ENCODE peak calls at places on chromosomes 7 and 10, in five cellular contexts. One of them, this sample, is unnamed.

GRCh38 chr10:104403625-104404024 is 50.0 kb downstream of the CFAP58 start:
- DNase-seq in DMS79: no peak
- DNase-seq in small intestine: no peak
- DNase-seq in CD4-positive, alpha-beta memory T cell: no peak
- DNase-seq in tibial artery: no peak
- DNase-seq in this sample: no peak

GRCh38 chr10:127153166-127153565 is 43.2 kb downstream of the INSYN2A start:
- DNase-seq in small intestine: no peak
- DNase-seq in tibial artery: no peak
- DNase-seq in DMS79: no peak
- DNase-seq in CD4-positive, alpha-beta memory T cell: no peak
- DNase-seq in this sample: no peak

GRCh38 chr7:122383934-122384333 is 79.4 kb upstream of the FEZF1 start:
- DNase-seq in tibial artery: no peak
- DNase-seq in small intestine: no peak
- DNase-seq in DMS79: no peak
- DNase-seq in CD4-positive, alpha-beta memory T cell: no peak
- DNase-seq in this sample: no peak

GRCh38 chr7:147941316-147941715 is 649.2 kb upstream of the C7orf33 start:
- DNase-seq in tibial artery: no peak
- DNase-seq in CD4-positive, alpha-beta memory T cell: no peak
- DNase-seq in DMS79: no peak
- DNase-seq in small intestine: no peak
- DNase-seq in this sample: no peak

GRCh38 chr7:37894671-37895070 is 21.9 kb downstream of the SFRP4 start:
- DNase-seq in DMS79: no peak
- DNase-seq in small intestine: no peak
- DNase-seq in tibial artery: no peak
- DNase-seq in CD4-positive, alpha-beta memory T cell: no peak
- DNase-seq in this sample: no peak

GRCh38 chr10:49646256-49646870 is 32.5 kb downstream of the CHAT start:
- DNase-seq in DMS79: no peak
- DNase-seq in small intestine: no peak
- DNase-seq in CD4-positive, alpha-beta memory T cell: no peak
- DNase-seq in tibial artery: no peak
- DNase-seq in this sample: no peak

GRCh38 chr7:76086070-76086469 is 38.2 kb downstream of the MDH2 start:
- DNase-seq in tibial artery: no peak
- DNase-seq in CD4-positive, alpha-beta memory T cell: no peak
- DNase-seq in DMS79: no peak
- DNase-seq in small intestine: no peak
- DNase-seq in this sample: no peak

GRCh38 chr10:88313897-88314296 is 269.2 kb downstream of the RNLS start:
- DNase-seq in CD4-positive, alpha-beta memory T cell: no peak
- DNase-seq in small intestine: no peak
- DNase-seq in DMS79: no peak
- DNase-seq in tibial artery: no peak
- DNase-seq in this sample: no peak

GRCh38 chr10:15784662-15785300 is 65.1 kb upstream of the ITGA8 start:
- DNase-seq in small intestine: no peak
- DNase-seq in DMS79: no peak
- DNase-seq in CD4-positive, alpha-beta memory T cell: no peak
- DNase-seq in tibial artery: no peak
- DNase-seq in this sample: no peak